ENCODE peak calls at places on chromosomes 5 and 9, in five cellular contexts. L, R, V, F and H are unnamed samples.

GRCh38 chr5:168947212-168947868 is 353.6 kb downstream of the SLIT3 start:
- DNase-seq in L (peak), R (peak), V (no peak), F (peak), H (peak)

GRCh38 chr5:88952996-88953643 is 70.1 kb upstream of the MEF2C start:
- DNase-seq in L (no peak), R (peak), V (no peak), F (no peak), H (no peak)

GRCh38 chr5:68406767-68407232 is 191.2 kb downstream of the PIK3R1 start:
- DNase-seq in L (peak), R (peak), V (no peak), F (no peak), H (no peak)

GRCh38 chr9:84921175-84921574 is 251.6 kb downstream of the NTRK2 start:
- DNase-seq in L (no peak), R (no peak), V (no peak), F (no peak), H (no peak)

GRCh38 chr9:123401879-123402513 is 46.0 kb downstream of the CRB2 start:
- DNase-seq in L (peak), R (peak), V (no peak), F (peak), H (peak)

GRCh38 chr9:20728493-20729220 is 44.6 kb downstream of the FOCAD start:
- DNase-seq in L (no peak), R (no peak), V (no peak), F (no peak), H (peak)

GRCh38 chr5:160534125-160534524 is 112.5 kb downstream of the PTTG1 start:
- DNase-seq in L (no peak), R (no peak), V (no peak), F (no peak), H (no peak)

GRCh38 chr9:15018238-15018637 is 108.0 kb upstream of the FREM1 start:
- DNase-seq in L (no peak), R (no peak), V (no peak), F (no peak), H (no peak)

GRCh38 chr5:94218374-94218773 is 400.0 kb downstream of the KIAA0825 start:
- DNase-seq in L (no peak), R (no peak), V (peak), F (peak), H (peak)

GRCh38 chr9:134698587-134699342 is 57.2 kb downstream of the COL5A1 start:
- DNase-seq in L (peak), R (peak), V (no peak), F (peak), H (peak)

GRCh38 chr5:98768160-98769005 is 5.1 kb upstream of the RGMB start:
- DNase-seq in L (peak), R (peak), V (peak), F (peak), H (peak)

GRCh38 chr5:11873587-11873986 is 30.7 kb downstream of the CTNND2 start:
- DNase-seq in L (no peak), R (no peak), V (no peak), F (no peak), H (no peak)

GRCh38 chr5:178542455-178542854 is 47.7 kb downstream of the COL23A1 start:
- DNase-seq in L (no peak), R (no peak), V (no peak), F (peak), H (no peak)

GRCh38 chr5:133026664-133027153 is 360 bp upstream of the ZCCHC10 start:
- DNase-seq in L (no peak), R (no peak), V (no peak), F (no peak), H (no peak)

GRCh38 chr5:169354263-169354662 is 53.3 kb upstream of the SLIT3 start:
- DNase-seq in L (no peak), R (no peak), V (no peak), F (peak), H (peak)

GRCh38 chr5:124692324-124692723 is 54.1 kb downstream of the ZNF608 start:
- DNase-seq in L (no peak), R (no peak), V (no peak), F (no peak), H (no peak)

GRCh38 chr9:68861436-68861835 is 152.5 kb downstream of the PRKACG start:
- DNase-seq in L (no peak), R (no peak), V (no peak), F (no peak), H (no peak)

GRCh38 chr5:100780376-100780870 is 122.7 kb downstream of the ST8SIA4 start:
- DNase-seq in L (no peak), R (peak), V (no peak), F (no peak), H (no peak)

GRCh38 chr5:132055441-132055807 is 5.0 kb upstream of the IL3 start:
- DNase-seq in L (no peak), R (no peak), V (no peak), F (no peak), H (no peak)

GRCh38 chr5:150113047-150113744 is 26.8 kb upstream of the CSF1R start:
- DNase-seq in L (peak), R (no peak), V (no peak), F (peak), H (no peak)

GRCh38 chr5:107469064-107469463 is 201.7 kb downstream of the EFNA5 start:
- DNase-seq in L (no peak), R (no peak), V (no peak), F (peak), H (no peak)

GRCh38 chr5:111461261-111461671 is 51.1 kb downstream of the STARD4 start:
- DNase-seq in L (no peak), R (peak), V (no peak), F (peak), H (peak)

GRCh38 chr5:150153957-150154617 is 1.6 kb downstream of the PDGFRB start:
- DNase-seq in L (no peak), R (peak), V (peak), F (no peak), H (no peak)